ENCODE peak calls at places on chromosome 19, in five cellular contexts. Y, P, U, O and Z are unnamed samples.

GRCh38 chr19:39087907-39088686 is 3.9 kb downstream of the ACP7 start:
- DNase-seq in U (no peak), Y (no peak), P (no peak), O (no peak), Z (no peak)

GRCh38 chr19:11247934-11248333 is 8.5 kb downstream of the ANGPTL8 start:
- DNase-seq in U (no peak), O (no peak), P (no peak), Y (no peak), Z (no peak)

GRCh38 chr19:46787331-46788100 is 878 bp downstream of the SLC1A5 start:
- DNase-seq in U (peak), Y (peak), O (no peak), P (peak), Z (peak)

GRCh38 chr19:54473071-54473941 is at the start of gene CDC42EP5:
- DNase-seq in O (no peak), P (no peak), U (no peak), Y (no peak), Z (peak)

GRCh38 chr19:45973564-45974338 is at the start of gene NOVA2:
- DNase-seq in O (no peak), Y (no peak), U (peak), P (no peak), Z (no peak)

GRCh38 chr19:35425682-35426081 is 22.4 kb upstream of the FFAR2 start:
- DNase-seq in O (no peak), Y (no peak), P (no peak), U (no peak), Z (no peak)

GRCh38 chr19:16330811-16331690 is 6.4 kb downstream of the KLF2 start:
- DNase-seq in Y (no peak), P (no peak), U (no peak), O (no peak), Z (no peak)

GRCh38 chr19:3687774-3688706 is 12.2 kb downstream of the PIP5K1C start:
- DNase-seq in O (no peak), U (no peak), P (peak), Y (peak), Z (no peak)

GRCh38 chr19:16584825-16585801 is 12.9 kb upstream of the SLC35E1 start:
- DNase-seq in O (no peak), P (no peak), U (no peak), Y (no peak), Z (no peak)

GRCh38 chr19:16363133-16363851 is 38.7 kb downstream of the KLF2 start:
- DNase-seq in O (no peak), P (no peak), Y (no peak), U (no peak), Z (no peak)

GRCh38 chr19:49119411-49120324 is at the start of gene PPFIA3:
- DNase-seq in Y (peak), O (peak), U (no peak), P (no peak), Z (peak)